ENCODE peak calls at places on chromosomes 4 and X, in eight cellular contexts. W, P, I, A, O, Y, K and Q are unnamed samples.

GRCh38 chr4:173185832-173186545 is 17.4 kb downstream of the GALNT7 start:
- DNase-seq in Y (no peak), O (peak), A (no peak), I (peak), W (no peak), K (no peak), P (no peak), Q (no peak)

GRCh38 chrX:140507982-140508305 is 3.1 kb upstream of the SOX3 start:
- DNase-seq in P (peak), Y (no peak), A (no peak), W (no peak), I (no peak), O (no peak), K (peak), Q (no peak)

GRCh38 chr4:149518471-149518870 is 297.2 kb downstream of the IQCM start:
- DNase-seq in I (no peak), K (no peak), A (no peak), W (no peak), Y (no peak), P (no peak), O (no peak), Q (no peak)

GRCh38 chr4:6534618-6535328 is 40.2 kb upstream of the MAN2B2 start:
- DNase-seq in I (no peak), P (no peak), O (no peak), A (no peak), K (no peak), W (no peak), Y (no peak), Q (no peak)

GRCh38 chrX:19846995-19847790 is 40.2 kb downstream of the SH3KBP1 start:
- DNase-seq in P (peak), Y (peak), W (no peak), K (no peak), A (no peak), I (peak), O (peak), Q (peak)

GRCh38 chr4:74433541-74434172 is 11.3 kb upstream of the AREG start:
- DNase-seq in Y (no peak), I (no peak), K (no peak), W (no peak), O (no peak), P (no peak), A (no peak), Q (no peak)

GRCh38 chrX:22150371-22150770 is 118.2 kb downstream of the PHEX start:
- DNase-seq in O (no peak), K (no peak), P (no peak), A (no peak), I (no peak), W (no peak), Y (no peak), Q (no peak)

GRCh38 chr4:118751634-118752293 is 66.6 kb downstream of the METTL14 start:
- DNase-seq in A (no peak), O (peak), P (peak), W (no peak), I (no peak), K (no peak), Y (no peak), Q (peak)

GRCh38 chrX:37302569-37302968 is 46.6 kb upstream of the PRRG1 start:
- DNase-seq in Y (no peak), O (peak), I (peak), P (no peak), W (no peak), K (no peak), A (no peak), Q (peak)

GRCh38 chr4:60013458-60013857 is 1186.7 kb upstream of the ADGRL3 start:
- DNase-seq in W (no peak), K (no peak), O (no peak), Y (no peak), P (no peak), A (no peak), I (no peak), Q (no peak)

GRCh38 chr4:60020389-60020788 is 1179.7 kb upstream of the ADGRL3 start:
- DNase-seq in P (no peak), A (no peak), O (no peak), K (no peak), W (no peak), I (no peak), Y (no peak), Q (no peak)

GRCh38 chr4:60019946-60020345 is 1180.2 kb upstream of the ADGRL3 start:
- DNase-seq in I (no peak), Y (no peak), O (no peak), K (no peak), P (no peak), W (no peak), A (no peak), Q (no peak)

GRCh38 chr4:60019180-60019579 is 1180.9 kb upstream of the ADGRL3 start:
- DNase-seq in W (no peak), A (no peak), Y (no peak), P (no peak), K (no peak), O (no peak), I (no peak), Q (no peak)
- TF ChIP-seq CTCF in W (no peak), A (no peak), Y (no peak), P (no peak), K (no peak), O (no peak), I (no peak), Q (no peak)

GRCh38 chr4:153205028-153205648 is 895 bp downstream of the TRIM2 start:
- DNase-seq in P (no peak), O (no peak), I (no peak), W (peak), Y (no peak), A (no peak), K (no peak), Q (no peak)

GRCh38 chr4:153207561-153207960 is 3.3 kb downstream of the TRIM2 start:
- DNase-seq in K (no peak), O (peak), W (peak), A (peak), I (peak), P (peak), Y (peak), Q (peak)

GRCh38 chr4:153207027-153207426 is 2.8 kb downstream of the TRIM2 start:
- DNase-seq in Y (no peak), O (no peak), A (no peak), P (no peak), W (no peak), K (no peak), I (no peak), Q (no peak)

GRCh38 chr4:153205757-153206156 is 1.5 kb downstream of the TRIM2 start:
- DNase-seq in I (no peak), O (peak), Y (no peak), W (peak), P (peak), A (no peak), K (peak), Q (no peak)

DNA sequence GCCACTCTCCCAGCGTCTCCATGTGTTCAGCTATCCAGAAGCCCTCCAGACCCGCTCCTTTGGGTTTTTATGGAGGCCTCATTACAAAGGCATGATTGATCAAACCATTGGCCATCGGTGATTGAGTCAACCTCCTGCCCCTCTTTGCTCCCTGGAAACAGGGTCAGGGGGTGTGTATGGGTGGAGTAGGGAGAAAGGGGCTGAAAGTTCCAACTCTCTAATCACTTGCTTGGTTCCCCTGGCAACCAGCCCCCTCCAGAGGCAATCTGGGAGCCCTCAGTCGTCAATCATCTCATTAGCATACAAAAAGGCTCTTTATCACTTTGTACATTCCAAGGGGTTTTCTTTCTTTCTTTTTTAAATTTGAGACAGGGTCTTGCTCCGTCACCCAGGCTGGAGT is 2.3 kb downstream of the TRIM2 start:
- DNase-seq in K (no peak), A (no peak), I (no peak), Y (no peak), P (no peak), W (no peak), O (no peak), Q (no peak)
- H3K4me3 ChIP-seq in K (no peak), A (peak), I (no peak), Y (no peak), P (no peak), W (no peak), O (no peak), Q (no peak)

DNA sequence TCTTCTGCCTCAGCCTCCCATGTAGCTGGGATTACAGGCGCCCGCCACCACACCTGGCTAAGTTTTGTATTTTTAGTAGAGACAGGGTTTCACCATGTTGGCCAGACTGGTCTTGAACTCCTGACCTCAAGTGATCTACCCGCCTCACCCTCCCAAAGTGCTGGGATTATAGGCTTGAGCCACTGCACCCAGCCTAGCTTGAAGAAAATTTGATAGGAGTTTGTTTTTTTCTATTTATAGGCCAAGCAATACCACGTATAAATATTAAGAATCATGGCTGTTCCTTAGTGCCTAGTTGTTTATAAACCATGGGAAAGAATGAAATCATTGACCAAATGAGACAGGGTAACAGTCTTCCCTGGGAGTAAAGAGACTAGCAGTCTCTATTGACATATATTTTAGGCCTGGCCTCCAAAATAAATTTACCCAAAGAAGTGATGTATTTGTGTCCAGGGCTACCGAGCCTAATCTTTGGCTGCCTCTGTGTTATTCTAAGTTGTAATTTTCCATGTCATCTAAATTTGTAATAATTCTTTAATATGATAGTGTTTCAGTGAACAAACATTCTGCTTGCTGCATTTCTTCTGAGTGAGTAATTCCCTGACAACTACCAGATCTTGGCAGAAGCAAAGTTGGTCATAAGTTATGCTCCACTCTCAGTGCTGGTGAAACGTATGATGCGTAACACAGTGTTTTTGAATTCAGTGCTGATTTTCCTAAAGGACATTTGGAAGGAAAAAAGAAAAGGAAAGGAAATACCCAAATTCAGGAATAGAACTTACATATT is 10.3 kb downstream of the PKD2 start:
- DNase-seq in P (peak), I (peak), Y (no peak), A (no peak), W (no peak), O (peak), K (no peak), Q (peak)
- TF ChIP-seq CTCF in P (no peak), I (no peak), Y (no peak), A (no peak), W (no peak), O (no peak), K (no peak), Q (no peak)

DNA sequence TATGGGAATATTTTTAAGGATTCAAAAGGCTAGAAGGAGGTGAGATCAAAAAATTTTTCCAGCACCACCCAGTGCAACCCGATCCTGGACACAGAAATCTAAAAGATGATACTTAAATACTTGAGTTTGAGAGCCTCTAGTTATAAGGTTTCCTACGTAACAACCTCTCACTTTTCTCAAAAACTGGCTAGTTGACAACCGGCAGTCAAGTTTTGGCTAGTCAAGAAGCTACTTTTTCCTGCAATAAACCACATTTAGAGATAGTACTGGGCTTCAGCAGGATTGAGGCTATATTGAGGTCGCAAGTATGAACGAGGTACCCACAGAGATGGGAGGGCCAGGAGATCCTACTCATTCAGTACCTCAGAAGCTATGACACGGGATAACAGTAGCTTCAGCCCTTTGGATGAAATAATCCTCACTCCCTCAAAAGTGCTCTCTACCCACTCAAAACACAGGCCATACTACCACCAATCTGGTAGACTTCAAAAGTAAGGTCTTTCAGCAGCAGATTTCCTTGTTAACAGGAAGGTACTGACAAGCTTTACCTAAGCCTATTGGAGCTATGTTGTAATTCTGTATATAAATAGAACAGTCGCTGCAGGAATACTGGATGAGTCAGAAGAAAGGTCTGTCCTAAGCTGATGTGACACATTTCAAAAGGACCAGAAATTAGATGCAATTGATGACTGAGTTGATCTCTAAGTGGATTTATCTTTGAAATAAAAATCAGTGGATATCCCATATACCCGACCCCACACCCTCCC is 1.5 kb upstream of the TSPAN5 start:
- DNase-seq in I (no peak), K (no peak), P (peak), W (no peak), Y (no peak), A (no peak), O (peak), Q (no peak)
- H3K4me3 ChIP-seq in I (peak), K (no peak), P (peak), W (no peak), Y (peak), A (peak), O (no peak), Q (peak)

GRCh38 chr4:104436542-104436941 is 58.2 kb downstream of the CXXC4 start:
- DNase-seq in I (no peak), P (no peak), Y (no peak), O (no peak), A (no peak), W (no peak), K (no peak), Q (no peak)
- TF ChIP-seq CTCF in I (no peak), P (no peak), Y (no peak), O (no peak), A (no peak), W (no peak), K (no peak), Q (no peak)